ENCODE peak calls at places on chromosomes 7 and 10, in nine cellular contexts. T is adrenal gland; Z is CD8-positive, alpha-beta T cell; U is tibial artery; E is PC-9; H is CD4-positive, alpha-beta T cell; W is OCI-LY7; S is IMR-90; V is fibroblast of lung. J is an unnamed sample. For H3K9me3, the result is how much of the 10 kb centered on the place peaks cover.

GRCh38 chr7:78472519-78472918 is 673.9 kb downstream of the PHTF2 start:
- DNase-seq in U (no peak), T (no peak), S (peak), H (no peak), E (no peak), V (peak), W (no peak), Z (no peak), J (no peak)

GRCh38 chr10:100569687-100570517 is 34.2 kb downstream of the HIF1AN start:
- DNase-seq in V (no peak), W (peak), T (no peak), E (no peak), Z (no peak), U (no peak), S (no peak), H (no peak), J (no peak)

GRCh38 chr7:23467281-23467680 is 3.0 kb downstream of the IGF2BP3 start:
- DNase-seq in E (no peak), W (no peak), U (no peak), V (no peak), T (no peak), S (no peak), H (no peak), Z (no peak), J (no peak)

GRCh38 chr7:142130282-142130681 is 18.8 kb downstream of the MGAM2 start:
- DNase-seq in T (no peak), H (no peak), E (no peak), W (no peak), S (no peak), V (no peak), U (no peak), Z (no peak), J (no peak)

GRCh38 chr10:86961481-86962091 is 3.2 kb downstream of the SNCG start:
- DNase-seq in Z (no peak), U (peak), T (peak), E (no peak), W (no peak), V (no peak), H (no peak), S (peak), J (no peak)

GRCh38 chr7:111679944-111680343 is 117.7 kb upstream of the IMMP2L start:
- DNase-seq in W (no peak), S (no peak), V (no peak), E (no peak), H (no peak), Z (no peak), U (no peak), T (no peak), J (no peak)

GRCh38 chr7:106282374-106282773 is 2.4 kb downstream of the NAMPT start:
- DNase-seq in T (no peak), U (no peak), W (no peak), S (no peak), E (no peak), V (no peak), Z (no peak), H (no peak), J (no peak)

GRCh38 chr10:69684020-69684980 is 54.3 kb downstream of the FAM241B start:
- DNase-seq in H (no peak), E (peak), T (peak), W (no peak), V (peak), Z (no peak), S (peak), U (peak), J (no peak)

GRCh38 chr7:2321020-2321419 is 6.8 kb upstream of the SNX8 start:
- DNase-seq in U (no peak), E (peak), S (peak), V (peak), Z (no peak), T (no peak), H (no peak), W (no peak), J (no peak)

GRCh38 chr7:44282601-44283171 is 42.7 kb downstream of the CAMK2B start:
- DNase-seq in U (peak), W (no peak), S (no peak), V (no peak), Z (no peak), E (no peak), H (no peak), T (no peak), J (no peak)

GRCh38 chr7:148461780-148462179 is 128.8 kb upstream of the C7orf33 start:
- DNase-seq in E (no peak), T (no peak), U (no peak), V (no peak), H (no peak), W (no peak), Z (no peak), S (no peak), J (no peak)

GRCh38 chr7:116353614-116354013 is 143.3 kb downstream of the TES start:
- DNase-seq in W (no peak), H (no peak), S (no peak), V (no peak), E (peak), Z (no peak), T (peak), U (peak), J (no peak)

DNA sequence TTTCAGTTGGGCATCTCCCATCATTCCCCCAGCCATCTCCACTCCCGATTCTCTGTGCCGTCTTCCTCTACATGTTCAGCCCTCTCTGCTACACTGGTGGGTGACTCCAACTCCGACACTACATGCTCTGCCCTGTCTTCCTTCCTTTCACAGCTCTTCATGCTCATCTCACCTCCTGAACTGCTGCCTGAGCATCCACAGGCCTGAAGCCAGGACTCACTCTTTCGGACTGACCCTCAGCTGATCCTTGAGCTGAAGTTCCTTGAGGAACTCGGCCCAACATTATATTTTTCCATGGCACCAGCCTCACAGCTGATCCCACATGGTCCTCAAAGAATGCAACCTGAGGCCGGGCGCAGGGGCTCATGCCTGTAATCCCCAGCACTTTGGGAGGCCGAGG is 538.4 kb downstream of the PTPRN2 start:
- DNase-seq in S (no peak), T (no peak), E (no peak), Z (no peak), U (peak), V (no peak), H (no peak), W (no peak), J (no peak)
- H3K9me3 ChIP-seq in S (half or more), T (under half), E (under half), Z (under half), U (under half), V (under half), H (under half), W (under half), J (under half)

DNA sequence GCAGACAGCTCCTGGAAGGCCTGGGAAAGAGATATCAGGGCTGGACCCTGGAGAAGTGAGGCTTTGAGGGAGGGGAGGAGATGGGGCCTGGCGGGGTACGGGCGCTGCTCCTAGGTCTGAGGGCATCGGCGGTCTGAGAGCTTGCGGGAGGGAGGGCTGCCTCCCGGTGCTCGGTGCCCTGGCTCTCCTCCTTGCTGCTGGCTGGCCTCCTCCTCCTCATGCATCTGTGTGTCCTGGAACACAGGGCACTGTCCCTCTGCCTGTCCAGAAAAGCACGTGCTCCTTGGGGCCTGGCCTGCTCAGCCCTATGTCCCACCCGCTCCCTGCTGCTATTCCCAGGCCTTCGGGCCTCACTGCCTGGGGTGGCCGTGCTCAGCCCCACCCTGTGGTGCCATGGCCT is 166.9 kb downstream of the RNF216 start:
- DNase-seq in Z (no peak), W (no peak), T (no peak), H (no peak), V (no peak), E (no peak), U (no peak), S (no peak), J (no peak)
- H3K9me3 ChIP-seq in Z (under half), W (under half), T (under half), H (under half), V (under half), E (under half), U (under half), S (under half), J (under half)

DNA sequence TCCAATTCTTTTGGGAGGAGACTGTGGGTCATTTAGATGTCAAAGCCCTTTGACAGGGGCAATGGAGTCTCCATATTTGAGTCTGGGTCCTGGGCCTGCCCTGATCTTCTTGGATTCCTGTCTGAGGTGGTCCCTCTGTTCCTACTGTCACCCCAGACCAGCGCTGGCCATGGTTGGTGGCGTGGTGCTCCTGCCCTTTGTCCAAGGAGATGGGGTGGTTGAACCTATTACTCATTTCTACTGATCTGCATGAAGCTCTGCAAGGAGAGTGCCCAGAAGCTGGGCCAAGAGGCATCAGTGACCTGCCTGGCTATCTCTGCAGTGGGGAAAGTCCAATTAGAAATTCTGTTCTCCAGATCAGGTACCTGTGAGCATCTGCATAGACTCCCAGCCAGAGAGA is 355.6 kb upstream of the NUPR2 start:
- DNase-seq in T (no peak), V (no peak), W (no peak), U (no peak), Z (no peak), S (no peak), E (no peak), H (no peak), J (no peak)
- H3K9me3 ChIP-seq in T (under half), V (under half), W (under half), U (under half), Z (under half), S (half or more), E (half or more), H (half or more), J (under half)

GRCh38 chr10:58834093-58834674 is 321.5 kb downstream of the BICC1 start:
- DNase-seq in S (no peak), U (no peak), Z (no peak), H (no peak), E (no peak), T (no peak), W (no peak), V (peak), J (no peak)

GRCh38 chr10:58827381-58827780 is 314.7 kb downstream of the BICC1 start:
- DNase-seq in V (no peak), Z (no peak), W (no peak), S (no peak), E (no peak), U (no peak), H (no peak), T (no peak), J (no peak)

GRCh38 chr10:58829839-58830238 is 317.2 kb downstream of the BICC1 start:
- DNase-seq in S (no peak), W (no peak), T (no peak), H (no peak), E (no peak), Z (no peak), V (no peak), U (no peak), J (no peak)

GRCh38 chr10:58830748-58831147 is 318.1 kb downstream of the BICC1 start:
- DNase-seq in U (no peak), Z (no peak), W (no peak), E (no peak), T (no peak), V (no peak), H (no peak), S (no peak), J (no peak)
- H3K9me3 ChIP-seq in U (under half), Z (under half), W (under half), E (under half), T (under half), V (under half), H (under half), S (under half), J (under half)

DNA sequence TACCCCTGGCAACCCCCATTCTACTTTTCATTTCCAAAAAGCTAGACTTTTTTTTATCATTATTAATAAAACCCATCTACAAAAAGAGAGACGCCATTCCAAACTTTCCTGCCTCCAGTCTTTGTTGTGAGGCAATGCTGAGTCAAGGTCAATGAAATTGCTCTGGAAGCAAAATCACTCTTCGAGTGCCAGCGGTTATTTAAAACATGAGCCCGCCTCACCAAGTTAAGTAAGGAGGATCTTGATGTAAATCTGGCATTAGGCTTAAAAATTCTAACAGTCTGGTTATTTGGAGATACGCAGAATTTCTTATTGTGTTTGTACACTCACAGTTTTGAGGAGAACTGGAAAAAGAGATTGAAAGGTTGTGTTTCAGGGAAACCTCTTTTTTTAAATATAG is 1196.3 kb downstream of the TYW1 start:
- DNase-seq in Z (no peak), T (peak), U (no peak), S (no peak), E (no peak), H (no peak), W (no peak), V (no peak), J (no peak)
- H3K9me3 ChIP-seq in Z (under half), T (under half), U (under half), S (under half), E (under half), H (under half), W (under half), V (under half), J (under half)

GRCh38 chr7:153433223-153433622 is 619.0 kb upstream of the DPP6 start:
- DNase-seq in Z (no peak), E (no peak), H (no peak), V (no peak), S (no peak), U (no peak), T (no peak), W (no peak), J (no peak)

GRCh38 chr7:153430931-153431330 is 621.3 kb upstream of the DPP6 start:
- DNase-seq in Z (no peak), E (no peak), V (no peak), W (no peak), T (no peak), U (no peak), H (no peak), S (no peak), J (no peak)

GRCh38 chr7:153432056-153432455 is 620.1 kb upstream of the DPP6 start:
- DNase-seq in Z (no peak), S (no peak), W (no peak), U (no peak), E (no peak), H (no peak), V (no peak), T (no peak), J (no peak)
- H3K9me3 ChIP-seq in Z (under half), S (under half), W (under half), U (under half), E (under half), H (under half), V (under half), T (under half), J (under half)